ENCODE peak calls at places on chromosomes 13 and 19, in four cellular contexts. M is cortex of kidney, G is T follicular helper cell, Y is GM23248. D is an unnamed sample.

GRCh38 chr13:24085662-24086061 is 74.9 kb upstream of the SPATA13 start:
- DNase-seq in Y (no peak), M (no peak), G (no peak), D (no peak)

GRCh38 chr19:610801-611505 is 21.3 kb downstream of the HCN2 start:
- DNase-seq in G (peak; percentile 49), M (no peak), Y (peak; percentile 81), D (no peak)

GRCh38 chr13:111031531-111031961 is 83.6 kb upstream of the ARHGEF7 start:
- DNase-seq in G (no peak), M (no peak), Y (peak; percentile 96), D (no peak)

GRCh38 chr19:43799502-43800142 is 2.6 kb downstream of the LYPD5 start:
- DNase-seq in G (no peak), Y (no peak), M (no peak), D (no peak)

GRCh38 chr19:8355631-8356402 is 8.1 kb upstream of the ANGPTL4 start:
- DNase-seq in Y (peak; percentile 96), M (no peak), G (no peak), D (peak; percentile 10)

GRCh38 chr19:18289471-18290066 is 8.1 kb upstream of the JUND start:
- DNase-seq in G (no peak), Y (no peak), M (no peak), D (no peak)

GRCh38 chr13:102707465-102707864 is 12.6 kb upstream of the METTL21C start:
- DNase-seq in Y (peak; percentile 85), G (no peak), M (no peak), D (no peak)

GRCh38 chr13:98022210-98022609 is 68.7 kb downstream of the IPO5 start:
- DNase-seq in G (no peak), M (no peak), Y (peak; percentile 86), D (no peak)

GRCh38 chr13:91304740-91305139 is 42.7 kb upstream of the MIR17HG start:
- DNase-seq in Y (no peak), G (no peak), M (no peak), D (no peak)

GRCh38 chr19:23698711-23699520 is 11.9 kb upstream of the ZNF675 start:
- DNase-seq in G (no peak), M (no peak), Y (peak; percentile 2), D (no peak)

GRCh38 chr13:51849145-51850101 is 4.4 kb upstream of the TMEM272 start:
- DNase-seq in M (no peak), G (no peak), Y (peak; percentile 25), D (no peak)

GRCh38 chr13:41418027-41418426 is 39.3 kb upstream of the RGCC start:
- DNase-seq in Y (no peak), M (no peak), G (no peak), D (no peak)

GRCh38 chr19:47129579-47129978 is 1.1 kb upstream of the SAE1 start:
- DNase-seq in G (no peak), M (no peak), Y (no peak), D (no peak)

GRCh38 chr13:27839809-27840467 is 47.7 kb downstream of the GSX1 start:
- DNase-seq in G (no peak), M (no peak), Y (peak; percentile 36), D (no peak)

GRCh38 chr13:103671547-103671946 is 605.3 kb upstream of the SLC10A2 start:
- DNase-seq in G (no peak), Y (no peak), M (no peak), D (no peak)

GRCh38 chr19:1139126-1139525 is 34.9 kb downstream of the SBNO2 start:
- DNase-seq in M (no peak), G (no peak), Y (no peak), D (no peak)

GRCh38 chr13:28685114-28685513 is 26.2 kb downstream of the POMP start:
- DNase-seq in M (no peak), Y (no peak), G (no peak), D (no peak)

GRCh38 chr19:482186-483041 is 13.9 kb upstream of the MADCAM1 start:
- DNase-seq in Y (peak; percentile 29), M (no peak), G (no peak), D (no peak)

GRCh38 chr19:55474269-55475265 is 1.9 kb upstream of the ZNF628 start:
- DNase-seq in M (no peak), Y (peak; percentile 30), G (no peak), D (no peak)

GRCh38 chr19:53123400-53123799 is 9.3 kb downstream of the ZNF415 start:
- DNase-seq in G (no peak), Y (no peak), M (no peak), D (no peak)

GRCh38 chr19:5337886-5338595 is 2.6 kb downstream of the PTPRS start:
- DNase-seq in M (no peak), G (no peak), Y (no peak), D (no peak)

GRCh38 chr13:19606152-19606551 is 27.3 kb upstream of the MPHOSPH8 start:
- DNase-seq in M (no peak), G (no peak), Y (peak; percentile 36), D (no peak)

GRCh38 chr19:45474191-45474940 is 6.6 kb downstream of the FOSB start:
- DNase-seq in M (no peak), Y (peak; percentile 37), G (peak; percentile 70), D (no peak)

GRCh38 chr19:8336665-8337064 is 6.4 kb downstream of the KANK3 start:
- DNase-seq in Y (no peak), M (no peak), G (no peak), D (no peak)

GRCh38 chr19:6161271-6161850 is 25.9 kb downstream of the ACSBG2 start:
- DNase-seq in Y (peak; percentile 14), M (no peak), G (peak; percentile 20), D (no peak)

GRCh38 chr13:33918199-33918932 is 100.4 kb downstream of the RFC3 start:
- DNase-seq in M (no peak), Y (peak; percentile 94), G (no peak), D (no peak)

GRCh38 chr19:7421941-7422744 is 66.7 kb downstream of the PEX11G start:
- DNase-seq in Y (no peak), G (no peak), M (no peak), D (no peak)

GRCh38 chr13:110942248-110942981 is 27.5 kb upstream of the ANKRD10 start:
- DNase-seq in Y (no peak), M (no peak), G (no peak), D (no peak)

GRCh38 chr13:110436276-110436675 is 125.2 kb downstream of the RAB20 start:
- DNase-seq in M (no peak), G (no peak), Y (no peak), D (no peak)

GRCh38 chr19:19280561-19280960 is 7.5 kb upstream of the TM6SF2 start:
- DNase-seq in Y (peak; percentile 58), G (no peak), M (no peak), D (no peak)

GRCh38 chr19:46536391-46536790 is 40.7 kb upstream of the PNMA8B start:
- DNase-seq in G (no peak), M (no peak), Y (no peak), D (no peak)

GRCh38 chr13:96988441-96988840 is 5.8 kb downstream of the OXGR1 start:
- DNase-seq in Y (no peak), G (no peak), M (no peak), D (no peak)

GRCh38 chr19:3178377-3178972 is at the start of gene S1PR4:
- DNase-seq in Y (no peak), M (no peak), G (peak; percentile 37), D (no peak)

GRCh38 chr13:76903544-76904162 is 17.4 kb upstream of the KCTD12 start:
- DNase-seq in G (peak; percentile 44), M (no peak), Y (peak; percentile 83), D (no peak)

GRCh38 chr19:13868663-13869062 is 8.3 kb upstream of the NANOS3 start:
- DNase-seq in G (no peak), Y (no peak), M (no peak), D (peak; percentile 22)

GRCh38 chr13:62663767-62664166 is 1248.1 kb upstream of the PCDH20 start:
- DNase-seq in Y (no peak), M (no peak), G (no peak), D (no peak)

GRCh38 chr13:50598338-50598737 is 245.2 kb downstream of the DLEU7 start:
- DNase-seq in G (no peak), Y (no peak), M (no peak), D (no peak)

GRCh38 chr13:27482996-27483395 is 32.6 kb upstream of the MTIF3 start:
- DNase-seq in Y (no peak), M (no peak), G (no peak), D (no peak)

D was measured in frontal cortex.